ENCODE peak calls at places on chromosomes 16 and 17, in five cellular contexts. U is naive B cell, X is neural crest cell, Z is C1 segment of cervical spinal cord, R is heart left ventricle. J is an unnamed sample.

GRCh38 chr16:90012978-90013745 is 6.1 kb downstream of the DBNDD1 start:
- DNase-seq in U (no peak), X (no peak), Z (no peak), R (no peak), J (no peak)

GRCh38 chr17:68182940-68183551 is 64.8 kb upstream of the AMZ2 start:
- DNase-seq in U (no peak), X (no peak), Z (no peak), R (no peak), J (peak; percentile 35)

GRCh38 chr17:2214887-2215615 is 88.5 kb downstream of the SMG6 start:
- DNase-seq in U (peak; percentile 14), X (no peak), Z (no peak), R (no peak), J (no peak)

GRCh38 chr16:70271696-70272095 is 17.6 kb downstream of the AARS1 start:
- DNase-seq in U (no peak), X (no peak), Z (no peak), R (no peak), J (no peak)

GRCh38 chr17:82978765-82979349 is 100.6 kb upstream of the METRNL start:
- DNase-seq in U (peak; percentile 35), X (no peak), Z (no peak), R (no peak), J (no peak)

GRCh38 chr16:31071861-31072260 is 2.2 kb downstream of the ZNF668 start:
- DNase-seq in U (no peak), X (no peak), Z (no peak), R (no peak), J (no peak)

GRCh38 chr16:85718682-85719081 is 29.9 kb upstream of the GINS2 start:
- DNase-seq in U (peak; percentile 24), X (peak; percentile 23), Z (no peak), R (no peak), J (no peak)

GRCh38 chr17:82452162-82452561 is 1.6 kb upstream of the CYBC1 start:
- DNase-seq in U (no peak), X (no peak), Z (no peak), R (no peak), J (no peak)

GRCh38 chr17:62628845-62629555 is 1.5 kb downstream of the MRC2 start:
- DNase-seq in U (no peak), X (no peak), Z (peak; percentile 22), R (no peak), J (no peak)

GRCh38 chr16:46607529-46607928 is 13.7 kb downstream of the SHCBP1 start:
- DNase-seq in U (peak; percentile 29), X (no peak), Z (no peak), R (no peak), J (no peak)

GRCh38 chr16:83912152-83912948 is 13.4 kb downstream of the MLYCD start:
- DNase-seq in U (no peak), X (no peak), Z (no peak), R (no peak), J (no peak)

GRCh38 chr17:4497101-4497824 is 1.4 kb upstream of the SPNS2 start:
- DNase-seq in U (no peak), X (no peak), Z (no peak), R (no peak), J (peak; percentile 57)

GRCh38 chr17:7404737-7405412 is 978 bp upstream of the TMEM256 start:
- DNase-seq in U (no peak), X (peak; percentile 16), Z (peak; percentile 71), R (peak; percentile 86), J (peak; percentile 41)

GRCh38 chr16:24070851-24071250 is 185.3 kb upstream of the CACNG3 start:
- DNase-seq in U (peak; percentile 60), X (peak; percentile 15), Z (no peak), R (no peak), J (no peak)

GRCh38 chr17:43905985-43906852 is 1.1 kb downstream of the MPP2 start:
- DNase-seq in U (no peak), X (peak; percentile 61), Z (peak; percentile 86), R (peak; percentile 80), J (peak; percentile 85)

GRCh38 chr16:78249056-78249455 is 149.6 kb downstream of the WWOX start:
- DNase-seq in U (no peak), X (no peak), Z (no peak), R (no peak), J (peak; percentile 82)

GRCh38 chr16:85169333-85170065 is 57.2 kb upstream of the CIBAR2 start:
- DNase-seq in U (no peak), X (no peak), Z (no peak), R (peak; percentile 61), J (peak; percentile 30)

GRCh38 chr17:55708575-55708974 is 14.1 kb downstream of the TMEM100 start:
- DNase-seq in U (no peak), X (no peak), Z (no peak), R (no peak), J (no peak)

GRCh38 chr16:79267781-79268180 is 332.8 kb downstream of the MAF start:
- DNase-seq in U (no peak), X (no peak), Z (no peak), R (no peak), J (no peak)

GRCh38 chr17:17778308-17779014 is 58.3 kb downstream of the SREBF1 start:
- DNase-seq in U (no peak), X (no peak), Z (peak; percentile 51), R (peak; percentile 86), J (no peak)

GRCh38 chr17:54172654-54173316 is 350.1 kb downstream of the KIF2B start:
- DNase-seq in U (no peak), X (peak; percentile 31), Z (no peak), R (no peak), J (peak; percentile 21)

GRCh38 chr17:72392056-72393010 is 271.5 kb downstream of the SOX9 start:
- DNase-seq in U (no peak), X (no peak), Z (no peak), R (no peak), J (peak; percentile 97)

GRCh38 chr17:11031787-11032186 is 193.9 kb upstream of the PIRT start:
- DNase-seq in U (no peak), X (no peak), Z (no peak), R (no peak), J (no peak)

GRCh38 chr16:9481749-9482148 is 390.3 kb downstream of the HAPSTR1 start:
- DNase-seq in U (no peak), X (no peak), Z (no peak), R (no peak), J (no peak)

J was measured in thyroid gland.